ENCODE peak calls at places on chromosomes 13 and 19, in eight cellular contexts. F, D, E, I, Q, S, J and R are unnamed samples.

GRCh38 chr13:61362522-61362921 is 53.1 kb downstream of the PCDH20 start:
- DNase-seq in D (no peak), E (no peak), S (no peak), Q (no peak), I (no peak), J (no peak), F (no peak), R (no peak)

GRCh38 chr13:22561581-22561980 is 619.2 kb upstream of the SGCG start:
- DNase-seq in D (no peak), F (no peak), S (no peak), J (no peak), Q (no peak), E (no peak), I (no peak), R (no peak)

GRCh38 chr13:88066847-88067246 is 395.7 kb downstream of the SLITRK5 start:
- DNase-seq in Q (no peak), E (no peak), I (no peak), S (no peak), J (no peak), D (no peak), F (no peak), R (no peak)

GRCh38 chr13:35631666-35632065 is 155.2 kb upstream of the MAB21L1 start:
- DNase-seq in E (no peak), S (no peak), D (no peak), F (no peak), J (no peak), Q (no peak), I (no peak), R (no peak)

GRCh38 chr19:435707-436412 is 25.0 kb downstream of the SHC2 start:
- DNase-seq in J (no peak), D (no peak), I (no peak), F (no peak), S (no peak), Q (no peak), E (no peak), R (peak; percentile 21)

GRCh38 chr19:6270076-6270745 is 9.6 kb downstream of the MLLT1 start:
- DNase-seq in Q (no peak), D (no peak), I (no peak), E (no peak), F (no peak), S (no peak), J (no peak), R (peak; percentile 33)

GRCh38 chr13:110981379-110981778 is 66.5 kb upstream of the ANKRD10 start:
- DNase-seq in I (no peak), S (peak; percentile 74), J (no peak), F (no peak), E (no peak), D (no peak), Q (no peak), R (no peak)

GRCh38 chr13:76239031-76239680 is 603.0 kb downstream of the LMO7 start:
- DNase-seq in I (no peak), J (no peak), F (no peak), D (no peak), E (no peak), S (no peak), Q (no peak), R (no peak)

GRCh38 chr13:22055259-22055658 is 384.4 kb downstream of the FGF9 start:
- DNase-seq in I (no peak), J (no peak), F (no peak), S (no peak), E (no peak), Q (no peak), D (no peak), R (no peak)

GRCh38 chr13:78875792-78876580 is 217.0 kb upstream of the OBI1 start:
- DNase-seq in S (peak; percentile 6), E (no peak), D (no peak), Q (no peak), I (no peak), J (no peak), F (no peak), R (no peak)

GRCh38 chr19:54029930-54030490 is 33.7 kb downstream of the VSTM1 start:
- DNase-seq in Q (peak; percentile 22), E (peak; percentile 80), J (peak; percentile 76), F (peak; percentile 55), D (peak; percentile 46), S (peak; percentile 76), I (peak; percentile 68), R (peak; percentile 69)

GRCh38 chr13:23984541-23984940 is 87.2 kb upstream of the C1QTNF9B start:
- DNase-seq in J (no peak), I (no peak), S (no peak), Q (no peak), F (no peak), D (peak; percentile 69), E (no peak), R (no peak)

GRCh38 chr13:58883405-58883804 is 1251.9 kb downstream of the PCDH17 start:
- DNase-seq in J (no peak), I (no peak), E (no peak), Q (no peak), D (no peak), S (no peak), F (no peak), R (no peak)

GRCh38 chr13:70384156-70384555 is 275.9 kb upstream of the KLHL1 start:
- DNase-seq in E (no peak), Q (no peak), D (no peak), J (no peak), I (no peak), F (no peak), S (no peak), R (no peak)
- TF ChIP-seq CTCF in E (no peak), Q (no peak), D (no peak), J (no peak), I (no peak), F (no peak), S (no peak), R (no peak)

DNA sequence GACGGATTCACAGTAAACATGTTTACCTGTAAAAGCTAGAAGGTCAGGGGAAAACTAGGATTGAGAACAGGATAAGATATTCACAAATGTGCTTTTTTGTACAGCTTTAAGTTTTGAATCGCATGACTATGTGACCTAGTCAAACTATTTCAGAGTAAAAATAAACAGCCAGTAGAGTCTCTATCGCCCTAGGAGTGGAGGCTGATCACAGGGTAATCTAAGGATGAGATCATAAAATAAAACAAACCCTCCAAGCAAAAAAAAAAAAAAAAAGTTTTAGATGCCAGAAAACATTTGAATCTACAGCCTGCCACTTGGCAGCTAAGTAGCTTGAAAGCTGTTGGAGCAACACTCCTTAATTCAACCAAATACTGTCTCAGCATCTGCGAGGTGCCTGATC is 26.8 kb downstream of the ZNF350 start:
- DNase-seq in I (no peak), F (no peak), J (no peak), E (no peak), S (no peak), D (no peak), Q (no peak), R (no peak)
- H3K9me3 ChIP-seq in I (peaks cover 28% of the 10 kb centered on the region), F (peaks cover 19% of the 10 kb centered on the region), J (peaks cover 100% of the 10 kb centered on the region), E (no peaks in the 10 kb centered on the region), S (peaks cover 6% of the 10 kb centered on the region), D (no peaks in the 10 kb centered on the region), Q (peaks cover 17% of the 10 kb centered on the region), R (peaks cover 13% of the 10 kb centered on the region)

GRCh38 chr13:30847697-30848307 is 58.3 kb upstream of the MEDAG start:
- DNase-seq in F (no peak), I (no peak), Q (no peak), S (no peak), D (no peak), J (no peak), E (no peak), R (no peak)
- H3K27ac ChIP-seq in F (peak overlapping the region; percentile 15), I (no peak overlapping the region), Q (no peak overlapping the region), S (no peak overlapping the region), D (no peak overlapping the region), J (no peak overlapping the region), E (no peak overlapping the region), R (no peak overlapping the region)

DNA sequence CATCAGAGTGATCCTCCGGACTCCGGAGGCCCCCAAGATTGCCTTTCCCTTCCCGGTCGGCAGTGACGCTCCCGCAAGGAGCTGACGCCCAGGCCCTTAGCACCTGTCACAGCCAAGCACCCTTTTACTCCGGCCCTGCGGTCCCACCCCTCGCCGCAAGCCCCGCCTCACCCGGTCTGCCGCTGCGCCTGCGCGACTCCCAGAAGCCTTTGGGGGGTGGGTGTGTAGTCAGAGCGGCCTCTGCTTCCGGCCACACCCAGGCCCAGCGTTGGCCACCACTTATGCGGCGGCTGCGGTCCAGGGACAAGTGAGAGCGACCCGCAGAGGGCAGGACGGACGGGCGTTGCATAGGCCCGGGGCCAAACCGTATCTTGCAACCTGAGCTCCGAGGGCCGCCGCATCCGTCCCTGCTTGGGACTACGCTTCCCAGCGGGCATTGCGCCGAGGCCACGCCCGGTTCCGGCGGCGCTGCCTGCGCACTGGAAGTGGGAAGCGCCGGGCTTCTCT is 441 bp upstream of the ZFP28 start:
- DNase-seq in Q (peak; percentile 65), F (peak; percentile 94), D (peak; percentile 91), S (no peak), E (peak; percentile 93), J (peak; percentile 96), I (peak; percentile 81), R (peak; percentile 96)
- TF ChIP-seq CTCF in Q (no peak), F (no peak), D (no peak), S (no peak), E (peak; percentile 29), J (peak; percentile 15), I (no peak), R (no peak)

GRCh38 chr13:19070398-19070735 is 111.3 kb downstream of the TUBA3C start:
- DNase-seq in D (no peak), Q (no peak), S (no peak), I (no peak), E (no peak), J (no peak), F (no peak), R (no peak)

GRCh38 chr13:19071161-19071936 is 110.3 kb downstream of the TUBA3C start:
- DNase-seq in I (no peak), S (no peak), F (no peak), E (no peak), D (no peak), J (no peak), Q (no peak), R (no peak)

GRCh38 chr13:19069684-19070397 is 111.8 kb downstream of the TUBA3C start:
- DNase-seq in F (no peak), S (no peak), D (no peak), I (no peak), E (no peak), J (no peak), Q (no peak), R (no peak)

GRCh38 chr13:19072543-19072942 is 109.1 kb downstream of the TUBA3C start:
- DNase-seq in D (no peak), F (no peak), J (no peak), E (no peak), S (no peak), I (no peak), Q (no peak), R (no peak)

DNA sequence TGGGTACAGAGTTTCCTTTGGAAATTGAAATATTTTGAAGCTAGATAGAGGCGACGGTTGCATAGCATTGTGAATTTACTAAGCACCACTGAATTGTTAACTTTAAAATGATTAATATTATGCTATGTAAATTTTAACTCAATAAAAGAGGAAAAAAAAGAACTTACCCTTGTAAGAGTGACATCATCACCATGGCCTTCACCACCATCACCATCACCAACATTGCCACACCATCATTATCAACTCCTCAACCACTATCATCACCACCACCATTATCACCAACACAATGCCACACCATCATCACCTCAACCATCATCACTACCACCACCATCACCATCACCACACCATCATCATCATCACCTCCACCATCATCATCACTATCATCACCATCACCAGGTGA is 113.9 kb downstream of the TUBA3C start:
- DNase-seq in I (no peak), E (no peak), Q (no peak), D (no peak), S (no peak), F (no peak), J (no peak), R (no peak)
- H3K9me3 ChIP-seq in I (no peaks in the 10 kb centered on the region), E (no peaks in the 10 kb centered on the region), Q (no peaks in the 10 kb centered on the region), D (no peaks in the 10 kb centered on the region), S (no peaks in the 10 kb centered on the region), F (peaks cover 7% of the 10 kb centered on the region), J (peaks cover 79% of the 10 kb centered on the region), R (peaks cover 4% of the 10 kb centered on the region)